ENCODE peak calls at places on chromosome 1, in six cellular contexts. Q is lower lobe of right lung; F is CD4-positive, alpha-beta memory T cell; X is prostate gland; Y is AG04450; E is SJSA1. Z is an unnamed sample.

GRCh38 chr1:161420763-161421455 is 53.2 kb upstream of the CFAP126 start:
- DNase-seq in Q (no peak), Y (no peak), F (no peak), E (no peak), X (no peak), Z (no peak)

GRCh38 chr1:23452011-23452411 is 27.5 kb upstream of the TCEA3 start:
- DNase-seq in X (peak; percentile 97), E (no peak), Y (no peak), F (peak; percentile 70), Q (peak; percentile 90), Z (peak; percentile 26)

GRCh38 chr1:47228644-47229030 is 3.4 kb downstream of the TAL1 start:
- DNase-seq in E (no peak), Y (no peak), F (no peak), X (no peak), Q (no peak), Z (no peak)

GRCh38 chr1:204726478-204726877 is 40.9 kb upstream of the LRRN2 start:
- DNase-seq in Q (no peak), E (no peak), X (no peak), Y (no peak), F (no peak), Z (no peak)

GRCh38 chr1:209584186-209584776 is 767 bp downstream of the CAMK1G start:
- DNase-seq in Q (no peak), F (no peak), X (no peak), E (no peak), Y (no peak), Z (no peak)

GRCh38 chr1:51661081-51661518 is 44.2 kb downstream of the OSBPL9 start:
- DNase-seq in Q (no peak), F (no peak), X (no peak), E (peak; percentile 98), Y (peak; percentile 82), Z (no peak)

GRCh38 chr1:206809504-206810084 is 37.3 kb upstream of the IL10 start:
- DNase-seq in Y (no peak), Q (no peak), E (peak; percentile 30), F (no peak), X (peak; percentile 10), Z (no peak)

GRCh38 chr1:219938706-219939105 is 10.3 kb upstream of the SLC30A10 start:
- DNase-seq in F (no peak), Y (no peak), E (no peak), Q (no peak), X (no peak), Z (no peak)

GRCh38 chr1:38580591-38580990 is 279.0 kb downstream of the RRAGC start:
- DNase-seq in Q (no peak), X (no peak), F (no peak), E (no peak), Y (no peak), Z (no peak)

GRCh38 chr1:183185941-183186490 is at the start of gene LAMC2:
- DNase-seq in X (peak; percentile 75), F (no peak), Y (no peak), E (no peak), Q (peak; percentile 72), Z (no peak)

GRCh38 chr1:174626031-174627020 is 178.6 kb downstream of the GPR52 start:
- DNase-seq in X (no peak), Y (no peak), E (no peak), F (no peak), Q (no peak), Z (no peak)

GRCh38 chr1:178563099-178563820 is 50.4 kb downstream of the TEX35 start:
- DNase-seq in Q (no peak), X (no peak), F (no peak), E (no peak), Y (no peak), Z (no peak)

GRCh38 chr1:202551683-202552082 is 158.6 kb downstream of the SYT2 start:
- DNase-seq in Q (no peak), F (no peak), Y (no peak), X (no peak), E (no peak), Z (no peak)

GRCh38 chr1:24481098-24481497 is 21.5 kb upstream of the RCAN3 start:
- DNase-seq in E (no peak), Y (no peak), F (peak; percentile 59), Q (no peak), X (no peak), Z (no peak)

GRCh38 chr1:70034403-70034802 is 171.0 kb downstream of the LRRC40 start:
- DNase-seq in F (no peak), E (peak; percentile 6), X (no peak), Y (peak; percentile 49), Q (no peak), Z (no peak)

GRCh38 chr1:25055961-25056360 is 125.9 kb upstream of the RUNX3 start:
- DNase-seq in Q (peak; percentile 14), E (no peak), X (no peak), F (no peak), Y (no peak), Z (no peak)

GRCh38 chr1:30407862-30408580 is 315.4 kb downstream of the MATN1 start:
- DNase-seq in F (no peak), Y (no peak), Q (no peak), X (no peak), E (no peak), Z (no peak)

GRCh38 chr1:11294951-11295350 is 22.0 kb downstream of the UBIAD1 start:
- DNase-seq in E (no peak), F (no peak), Y (no peak), Q (no peak), X (no peak), Z (no peak)

GRCh38 chr1:11293856-11294255 is 20.9 kb downstream of the UBIAD1 start:
- DNase-seq in F (no peak), E (no peak), Y (no peak), X (no peak), Q (no peak), Z (no peak)

GRCh38 chr1:11289064-11289463 is 16.1 kb downstream of the UBIAD1 start:
- DNase-seq in F (no peak), X (no peak), E (no peak), Q (no peak), Y (no peak), Z (no peak)

GRCh38 chr1:11286735-11287410 is 13.9 kb downstream of the UBIAD1 start:
- DNase-seq in E (no peak), X (no peak), Y (no peak), F (no peak), Q (no peak), Z (no peak)

DNA sequence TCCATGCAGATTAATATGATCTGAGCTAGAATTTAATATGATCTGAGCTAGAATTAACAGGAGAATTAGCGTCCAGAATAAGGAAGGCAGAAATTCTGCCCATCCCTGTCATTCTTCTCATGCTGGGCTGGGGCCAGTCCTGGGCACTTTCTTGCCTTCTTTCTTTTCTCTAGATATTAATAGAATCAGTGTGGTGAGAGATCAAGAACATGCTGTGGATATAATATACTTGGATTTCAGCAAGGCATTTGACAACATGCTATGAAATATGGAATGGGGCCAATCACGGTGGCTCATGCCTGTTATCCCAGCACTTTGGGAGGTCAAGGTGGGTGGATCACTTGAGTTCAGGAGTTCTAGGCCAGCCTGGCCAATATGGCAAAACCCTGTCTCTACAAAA is 18.1 kb downstream of the UBIAD1 start:
- DNase-seq in E (no peak), F (no peak), Q (no peak), Y (no peak), X (no peak), Z (no peak)
- H3K9me3 ChIP-seq in E (no peaks in the 10 kb centered on the region), F (no peaks in the 10 kb centered on the region), Q (no peaks in the 10 kb centered on the region), Y (no peaks in the 10 kb centered on the region), X (no peaks in the 10 kb centered on the region), Z (no peaks in the 10 kb centered on the region)

GRCh38 chr1:240705584-240705983 is 93.6 kb upstream of the GREM2 start:
- DNase-seq in F (no peak), X (no peak), E (no peak), Q (no peak), Y (no peak), Z (no peak)

GRCh38 chr1:240711020-240711419 is 99.1 kb upstream of the GREM2 start:
- DNase-seq in E (no peak), Y (no peak), X (no peak), F (no peak), Q (no peak), Z (no peak)

GRCh38 chr1:240712014-240712731 is 100.2 kb upstream of the GREM2 start:
- DNase-seq in F (no peak), Q (no peak), E (no peak), X (no peak), Y (peak; percentile 43), Z (no peak)

GRCh38 chr1:240706150-240706904 is 94.4 kb upstream of the GREM2 start:
- DNase-seq in Y (no peak), F (no peak), X (no peak), E (no peak), Q (no peak), Z (no peak)

DNA sequence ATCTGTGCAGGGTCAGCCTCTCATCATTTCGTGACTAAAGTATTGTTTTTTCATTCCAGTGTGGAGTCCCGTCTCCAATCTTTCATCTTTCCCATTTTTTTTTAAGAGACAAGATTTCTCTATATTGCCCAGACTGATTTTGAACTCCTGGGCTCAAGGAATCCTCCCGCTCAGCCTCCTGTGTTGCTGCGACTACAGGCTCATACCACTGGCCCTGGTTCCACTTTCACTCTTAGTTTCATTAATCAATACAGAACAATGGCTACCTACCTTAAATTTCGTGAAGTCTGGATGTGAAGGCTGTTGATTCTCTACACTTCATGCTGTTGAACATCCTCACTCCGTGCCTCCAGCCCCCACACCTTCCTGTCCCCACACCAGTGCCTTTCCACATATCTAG is 97.7 kb upstream of the GREM2 start:
- DNase-seq in E (no peak), F (no peak), Q (no peak), X (no peak), Y (no peak), Z (no peak)
- H3K9me3 ChIP-seq in E (no peaks in the 10 kb centered on the region), F (no peaks in the 10 kb centered on the region), Q (no peaks in the 10 kb centered on the region), X (no peaks in the 10 kb centered on the region), Y (no peaks in the 10 kb centered on the region), Z (no peaks in the 10 kb centered on the region)

GRCh38 chr1:2874207-2875165 is 73.0 kb upstream of the TTC34 start:
- DNase-seq in E (no peak), Q (no peak), F (no peak), X (no peak), Y (no peak), Z (no peak)

GRCh38 chr1:2876846-2877245 is 75.4 kb upstream of the TTC34 start:
- DNase-seq in F (no peak), Y (no peak), Q (no peak), X (no peak), E (no peak), Z (no peak)

GRCh38 chr1:2878591-2878990 is 77.1 kb upstream of the TTC34 start:
- DNase-seq in E (no peak), Q (no peak), F (no peak), X (no peak), Y (no peak), Z (no peak)

GRCh38 chr1:2877391-2877790 is 75.9 kb upstream of the TTC34 start:
- DNase-seq in Q (no peak), Y (no peak), X (no peak), E (no peak), F (no peak), Z (no peak)

GRCh38 chr1:2875677-2876531 is 74.4 kb upstream of the TTC34 start:
- DNase-seq in E (no peak), X (peak; percentile 7), Q (no peak), Y (no peak), F (no peak), Z (no peak)
- H3K9me3 ChIP-seq in E (peaks cover 6% of the 10 kb centered on the region), X (peaks cover 4% of the 10 kb centered on the region), Q (peaks cover 13% of the 10 kb centered on the region), Y (peaks cover 96% of the 10 kb centered on the region), F (no peaks in the 10 kb centered on the region), Z (peaks cover 2% of the 10 kb centered on the region)

DNA sequence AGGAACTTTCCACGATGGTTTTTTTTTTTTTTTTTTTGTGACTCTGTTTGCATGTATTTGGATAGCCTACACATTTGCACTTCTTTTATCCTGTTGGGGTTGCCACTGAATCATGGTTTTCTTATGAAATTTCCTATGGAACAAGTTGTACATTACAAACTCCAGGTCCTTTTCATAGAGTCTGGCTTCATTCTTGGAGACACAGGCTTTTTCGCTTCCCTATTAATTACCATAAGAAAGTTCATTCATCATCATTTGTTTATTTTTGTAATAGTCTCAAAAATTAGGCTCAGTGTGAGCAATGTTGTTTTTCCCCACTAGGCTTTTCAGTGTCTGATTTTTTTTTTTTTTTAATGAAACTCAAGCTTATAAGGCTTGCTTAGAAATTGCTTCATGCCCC is 179.4 kb downstream of the FMN2 start:
- DNase-seq in F (no peak), E (no peak), Y (no peak), X (no peak), Q (no peak), Z (no peak)
- H3K9me3 ChIP-seq in F (no peaks in the 10 kb centered on the region), E (no peaks in the 10 kb centered on the region), Y (no peaks in the 10 kb centered on the region), X (no peaks in the 10 kb centered on the region), Q (peaks cover 16% of the 10 kb centered on the region), Z (no peaks in the 10 kb centered on the region)